ENCODE peak calls at places on chromosomes 5 and 9, in ten cellular contexts. One of them, this sample, is unnamed.

GRCh38 chr9:79053613-79054012 is 518.2 kb upstream of the TLE4 start:
- DNase-seq in foreskin melanocyte: no peak
- DNase-seq in stimulated activated CD4-positive, alpha-beta T cell treated with anti-CD3 and anti-CD28 coated beads, Interleukin-1b, Interleukin-23, amount 100 ng/mL, for 24 hours: no peak
- DNase-seq in left ventricle myocardium inferior: no peak
- DNase-seq in GM12865: peak; percentile 28
- DNase-seq in ELR: peak; percentile 9
- DNase-seq in mammary epithelial cell: peak; percentile 48
- DNase-seq in COLO829: no peak
- DNase-seq in activated naive CD4-positive, alpha-beta T cell: no peak
- DNase-seq in AG04449: no peak
- DNase-seq in this sample: no peak

GRCh38 chr9:131096490-131097258 is at the start of gene AIF1L:
- DNase-seq in foreskin melanocyte: no peak
- DNase-seq in stimulated activated CD4-positive, alpha-beta T cell treated with anti-CD3 and anti-CD28 coated beads, Interleukin-1b, Interleukin-23, amount 100 ng/mL, for 24 hours: no peak
- DNase-seq in left ventricle myocardium inferior: no peak
- DNase-seq in GM12865: no peak
- DNase-seq in ELR: peak; percentile 17
- DNase-seq in mammary epithelial cell: peak; percentile 20
- DNase-seq in COLO829: no peak
- DNase-seq in activated naive CD4-positive, alpha-beta T cell: no peak
- DNase-seq in AG04449: no peak
- DNase-seq in this sample: no peak

GRCh38 chr5:39005566-39006232 is 68.5 kb downstream of the RICTOR start:
- DNase-seq in foreskin melanocyte: no peak
- DNase-seq in stimulated activated CD4-positive, alpha-beta T cell treated with anti-CD3 and anti-CD28 coated beads, Interleukin-1b, Interleukin-23, amount 100 ng/mL, for 24 hours: no peak
- DNase-seq in left ventricle myocardium inferior: no peak
- DNase-seq in GM12865: peak; percentile 6
- DNase-seq in ELR: peak; percentile 32
- DNase-seq in mammary epithelial cell: peak; percentile 5
- DNase-seq in COLO829: no peak
- DNase-seq in activated naive CD4-positive, alpha-beta T cell: no peak
- DNase-seq in AG04449: no peak
- DNase-seq in this sample: no peak

GRCh38 chr5:106127341-106127781 is 1543.4 kb downstream of the EFNA5 start:
- DNase-seq in foreskin melanocyte: no peak
- DNase-seq in stimulated activated CD4-positive, alpha-beta T cell treated with anti-CD3 and anti-CD28 coated beads, Interleukin-1b, Interleukin-23, amount 100 ng/mL, for 24 hours: no peak
- DNase-seq in left ventricle myocardium inferior: no peak
- DNase-seq in GM12865: peak; percentile 77
- DNase-seq in ELR: no peak
- DNase-seq in mammary epithelial cell: peak; percentile 38
- DNase-seq in COLO829: no peak
- DNase-seq in activated naive CD4-positive, alpha-beta T cell: no peak
- DNase-seq in AG04449: no peak
- DNase-seq in this sample: no peak

GRCh38 chr5:42993516-42994284 is 46.4 kb downstream of the ANXA2R start:
- DNase-seq in foreskin melanocyte: peak; percentile 28
- DNase-seq in stimulated activated CD4-positive, alpha-beta T cell treated with anti-CD3 and anti-CD28 coated beads, Interleukin-1b, Interleukin-23, amount 100 ng/mL, for 24 hours: no peak
- DNase-seq in left ventricle myocardium inferior: no peak
- DNase-seq in GM12865: peak; percentile 72
- DNase-seq in ELR: peak; percentile 80
- DNase-seq in mammary epithelial cell: no peak
- DNase-seq in COLO829: no peak
- DNase-seq in activated naive CD4-positive, alpha-beta T cell: no peak
- DNase-seq in AG04449: no peak
- DNase-seq in this sample: no peak

GRCh38 chr5:180133060-180133459 is 61.5 kb upstream of the RNF130 start:
- DNase-seq in foreskin melanocyte: no peak
- DNase-seq in stimulated activated CD4-positive, alpha-beta T cell treated with anti-CD3 and anti-CD28 coated beads, Interleukin-1b, Interleukin-23, amount 100 ng/mL, for 24 hours: no peak
- DNase-seq in left ventricle myocardium inferior: no peak
- DNase-seq in GM12865: no peak
- DNase-seq in ELR: no peak
- DNase-seq in mammary epithelial cell: no peak
- DNase-seq in COLO829: no peak
- DNase-seq in activated naive CD4-positive, alpha-beta T cell: no peak
- DNase-seq in AG04449: no peak
- DNase-seq in this sample: no peak

GRCh38 chr9:124311283-124311682 is 53.5 kb downstream of the NEK6 start:
- DNase-seq in foreskin melanocyte: no peak
- DNase-seq in stimulated activated CD4-positive, alpha-beta T cell treated with anti-CD3 and anti-CD28 coated beads, Interleukin-1b, Interleukin-23, amount 100 ng/mL, for 24 hours: no peak
- DNase-seq in left ventricle myocardium inferior: no peak
- DNase-seq in GM12865: no peak
- DNase-seq in ELR: no peak
- DNase-seq in mammary epithelial cell: no peak
- DNase-seq in COLO829: no peak
- DNase-seq in activated naive CD4-positive, alpha-beta T cell: no peak
- DNase-seq in AG04449: no peak
- DNase-seq in this sample: no peak

GRCh38 chr5:32332971-32333370 is 20.2 kb upstream of the MTMR12 start:
- DNase-seq in foreskin melanocyte: no peak
- DNase-seq in stimulated activated CD4-positive, alpha-beta T cell treated with anti-CD3 and anti-CD28 coated beads, Interleukin-1b, Interleukin-23, amount 100 ng/mL, for 24 hours: no peak
- DNase-seq in left ventricle myocardium inferior: no peak
- DNase-seq in GM12865: no peak
- DNase-seq in ELR: peak; percentile 66
- DNase-seq in mammary epithelial cell: peak; percentile 20
- DNase-seq in COLO829: no peak
- DNase-seq in activated naive CD4-positive, alpha-beta T cell: no peak
- DNase-seq in AG04449: no peak
- DNase-seq in this sample: no peak

GRCh38 chr9:99187311-99187710 is 34.4 kb downstream of the ALG2 start:
- DNase-seq in foreskin melanocyte: no peak
- DNase-seq in stimulated activated CD4-positive, alpha-beta T cell treated with anti-CD3 and anti-CD28 coated beads, Interleukin-1b, Interleukin-23, amount 100 ng/mL, for 24 hours: no peak
- DNase-seq in left ventricle myocardium inferior: no peak
- DNase-seq in GM12865: peak; percentile 45
- DNase-seq in ELR: no peak
- DNase-seq in mammary epithelial cell: no peak
- DNase-seq in COLO829: no peak
- DNase-seq in activated naive CD4-positive, alpha-beta T cell: no peak
- DNase-seq in AG04449: no peak
- DNase-seq in this sample: no peak

GRCh38 chr5:132467292-132467984 is 23.1 kb downstream of the IRF1 start:
- DNase-seq in foreskin melanocyte: no peak
- DNase-seq in stimulated activated CD4-positive, alpha-beta T cell treated with anti-CD3 and anti-CD28 coated beads, Interleukin-1b, Interleukin-23, amount 100 ng/mL, for 24 hours: no peak
- DNase-seq in left ventricle myocardium inferior: peak; percentile 10
- DNase-seq in GM12865: peak; percentile 90
- DNase-seq in ELR: peak; percentile 61
- DNase-seq in mammary epithelial cell: no peak
- DNase-seq in COLO829: no peak
- DNase-seq in activated naive CD4-positive, alpha-beta T cell: no peak
- DNase-seq in AG04449: no peak
- DNase-seq in this sample: peak; percentile 52

GRCh38 chr5:136235316-136235715 is 42.4 kb upstream of the SMIM32 start:
- DNase-seq in foreskin melanocyte: no peak
- DNase-seq in stimulated activated CD4-positive, alpha-beta T cell treated with anti-CD3 and anti-CD28 coated beads, Interleukin-1b, Interleukin-23, amount 100 ng/mL, for 24 hours: no peak
- DNase-seq in left ventricle myocardium inferior: no peak
- DNase-seq in GM12865: no peak
- DNase-seq in ELR: peak; percentile 20
- DNase-seq in mammary epithelial cell: peak; percentile 9
- DNase-seq in COLO829: no peak
- DNase-seq in activated naive CD4-positive, alpha-beta T cell: no peak
- DNase-seq in AG04449: no peak
- DNase-seq in this sample: no peak

GRCh38 chr9:134329886-134330285 is 3.6 kb downstream of the RXRA start:
- DNase-seq in foreskin melanocyte: no peak
- DNase-seq in stimulated activated CD4-positive, alpha-beta T cell treated with anti-CD3 and anti-CD28 coated beads, Interleukin-1b, Interleukin-23, amount 100 ng/mL, for 24 hours: no peak
- DNase-seq in left ventricle myocardium inferior: peak; percentile 28
- DNase-seq in GM12865: no peak
- DNase-seq in ELR: no peak
- DNase-seq in mammary epithelial cell: peak; percentile 60
- DNase-seq in COLO829: no peak
- DNase-seq in activated naive CD4-positive, alpha-beta T cell: no peak
- DNase-seq in AG04449: no peak
- DNase-seq in this sample: no peak

GRCh38 chr9:16960084-16960483 is 89.6 kb upstream of the BNC2 start:
- DNase-seq in foreskin melanocyte: no peak
- DNase-seq in stimulated activated CD4-positive, alpha-beta T cell treated with anti-CD3 and anti-CD28 coated beads, Interleukin-1b, Interleukin-23, amount 100 ng/mL, for 24 hours: no peak
- DNase-seq in left ventricle myocardium inferior: no peak
- DNase-seq in GM12865: no peak
- DNase-seq in ELR: peak; percentile 73
- DNase-seq in mammary epithelial cell: peak; percentile 29
- DNase-seq in COLO829: no peak
- DNase-seq in activated naive CD4-positive, alpha-beta T cell: no peak
- DNase-seq in AG04449: no peak
- DNase-seq in this sample: no peak

GRCh38 chr9:78121488-78121887 is 89.9 kb upstream of the GNAQ start:
- DNase-seq in foreskin melanocyte: peak; percentile 48
- DNase-seq in stimulated activated CD4-positive, alpha-beta T cell treated with anti-CD3 and anti-CD28 coated beads, Interleukin-1b, Interleukin-23, amount 100 ng/mL, for 24 hours: peak; percentile 34
- DNase-seq in left ventricle myocardium inferior: peak; percentile 45
- DNase-seq in GM12865: peak; percentile 43
- DNase-seq in ELR: peak; percentile 72
- DNase-seq in mammary epithelial cell: peak; percentile 54
- DNase-seq in COLO829: peak; percentile 65
- DNase-seq in activated naive CD4-positive, alpha-beta T cell: peak; percentile 9
- DNase-seq in AG04449: no peak
- DNase-seq in this sample: no peak

GRCh38 chr9:107044872-107045271 is 181.9 kb downstream of the ZNF462 start:
- DNase-seq in foreskin melanocyte: no peak
- DNase-seq in stimulated activated CD4-positive, alpha-beta T cell treated with anti-CD3 and anti-CD28 coated beads, Interleukin-1b, Interleukin-23, amount 100 ng/mL, for 24 hours: no peak
- DNase-seq in left ventricle myocardium inferior: no peak
- DNase-seq in GM12865: no peak
- DNase-seq in ELR: no peak
- DNase-seq in mammary epithelial cell: no peak
- DNase-seq in COLO829: no peak
- DNase-seq in activated naive CD4-positive, alpha-beta T cell: no peak
- DNase-seq in AG04449: no peak
- DNase-seq in this sample: no peak

GRCh38 chr9:138071731-138072130 is 194.1 kb downstream of the CACNA1B start:
- DNase-seq in foreskin melanocyte: no peak
- DNase-seq in stimulated activated CD4-positive, alpha-beta T cell treated with anti-CD3 and anti-CD28 coated beads, Interleukin-1b, Interleukin-23, amount 100 ng/mL, for 24 hours: no peak
- DNase-seq in left ventricle myocardium inferior: no peak
- DNase-seq in GM12865: no peak
- DNase-seq in ELR: no peak
- DNase-seq in mammary epithelial cell: no peak
- DNase-seq in COLO829: no peak
- DNase-seq in activated naive CD4-positive, alpha-beta T cell: no peak
- DNase-seq in AG04449: no peak
- DNase-seq in this sample: no peak

GRCh38 chr9:113623851-113624485 is 160.4 kb downstream of the RGS3 start:
- DNase-seq in foreskin melanocyte: no peak
- DNase-seq in stimulated activated CD4-positive, alpha-beta T cell treated with anti-CD3 and anti-CD28 coated beads, Interleukin-1b, Interleukin-23, amount 100 ng/mL, for 24 hours: no peak
- DNase-seq in left ventricle myocardium inferior: no peak
- DNase-seq in GM12865: no peak
- DNase-seq in ELR: no peak
- DNase-seq in mammary epithelial cell: no peak
- DNase-seq in COLO829: no peak
- DNase-seq in activated naive CD4-positive, alpha-beta T cell: no peak
- DNase-seq in AG04449: no peak
- DNase-seq in this sample: no peak

GRCh38 chr9:115063058-115063850 is 54.7 kb downstream of the TNC start:
- DNase-seq in foreskin melanocyte: peak; percentile 45
- DNase-seq in stimulated activated CD4-positive, alpha-beta T cell treated with anti-CD3 and anti-CD28 coated beads, Interleukin-1b, Interleukin-23, amount 100 ng/mL, for 24 hours: no peak
- DNase-seq in left ventricle myocardium inferior: no peak
- DNase-seq in GM12865: no peak
- DNase-seq in ELR: peak; percentile 33
- DNase-seq in mammary epithelial cell: peak; percentile 74
- DNase-seq in COLO829: no peak
- DNase-seq in activated naive CD4-positive, alpha-beta T cell: no peak
- DNase-seq in AG04449: peak; percentile 47
- DNase-seq in this sample: no peak

GRCh38 chr9:87513171-87513570 is 15.5 kb downstream of the DAPK1 start:
- DNase-seq in foreskin melanocyte: no peak
- DNase-seq in stimulated activated CD4-positive, alpha-beta T cell treated with anti-CD3 and anti-CD28 coated beads, Interleukin-1b, Interleukin-23, amount 100 ng/mL, for 24 hours: no peak
- DNase-seq in left ventricle myocardium inferior: no peak
- DNase-seq in GM12865: no peak
- DNase-seq in ELR: no peak
- DNase-seq in mammary epithelial cell: no peak
- DNase-seq in COLO829: no peak
- DNase-seq in activated naive CD4-positive, alpha-beta T cell: no peak
- DNase-seq in AG04449: no peak
- DNase-seq in this sample: no peak

GRCh38 chr5:97297063-97297715 is 114.1 kb upstream of the RIOK2 start:
- DNase-seq in foreskin melanocyte: peak; percentile 3
- DNase-seq in stimulated activated CD4-positive, alpha-beta T cell treated with anti-CD3 and anti-CD28 coated beads, Interleukin-1b, Interleukin-23, amount 100 ng/mL, for 24 hours: no peak
- DNase-seq in left ventricle myocardium inferior: no peak
- DNase-seq in GM12865: peak; percentile 65
- DNase-seq in ELR: peak; percentile 79
- DNase-seq in mammary epithelial cell: peak; percentile 6
- DNase-seq in COLO829: no peak
- DNase-seq in activated naive CD4-positive, alpha-beta T cell: no peak
- DNase-seq in AG04449: no peak
- DNase-seq in this sample: peak; percentile 39

GRCh38 chr9:90012825-90013425 is 408.1 kb downstream of the GADD45G start:
- DNase-seq in foreskin melanocyte: no peak
- DNase-seq in stimulated activated CD4-positive, alpha-beta T cell treated with anti-CD3 and anti-CD28 coated beads, Interleukin-1b, Interleukin-23, amount 100 ng/mL, for 24 hours: no peak
- DNase-seq in left ventricle myocardium inferior: no peak
- DNase-seq in GM12865: no peak
- DNase-seq in ELR: no peak
- DNase-seq in mammary epithelial cell: no peak
- DNase-seq in COLO829: no peak
- DNase-seq in activated naive CD4-positive, alpha-beta T cell: no peak
- DNase-seq in AG04449: no peak
- DNase-seq in this sample: no peak

GRCh38 chr9:127361561-127361960 is 35.4 kb upstream of the SLC2A8 start:
- DNase-seq in foreskin melanocyte: no peak
- DNase-seq in stimulated activated CD4-positive, alpha-beta T cell treated with anti-CD3 and anti-CD28 coated beads, Interleukin-1b, Interleukin-23, amount 100 ng/mL, for 24 hours: no peak
- DNase-seq in left ventricle myocardium inferior: no peak
- DNase-seq in GM12865: peak; percentile 42
- DNase-seq in ELR: peak; percentile 2
- DNase-seq in mammary epithelial cell: peak; percentile 78
- DNase-seq in COLO829: no peak
- DNase-seq in activated naive CD4-positive, alpha-beta T cell: no peak
- DNase-seq in AG04449: no peak
- DNase-seq in this sample: no peak

GRCh38 chr9:563200-563599 is 278.3 kb upstream of the DMRT1 start:
- DNase-seq in foreskin melanocyte: peak; percentile 82
- DNase-seq in stimulated activated CD4-positive, alpha-beta T cell treated with anti-CD3 and anti-CD28 coated beads, Interleukin-1b, Interleukin-23, amount 100 ng/mL, for 24 hours: no peak
- DNase-seq in left ventricle myocardium inferior: no peak
- DNase-seq in GM12865: no peak
- DNase-seq in ELR: no peak
- DNase-seq in mammary epithelial cell: no peak
- DNase-seq in COLO829: no peak
- DNase-seq in activated naive CD4-positive, alpha-beta T cell: no peak
- DNase-seq in AG04449: no peak
- DNase-seq in this sample: no peak

GRCh38 chr9:104882574-104882973 is 45.4 kb downstream of the ABCA1 start:
- DNase-seq in foreskin melanocyte: no peak
- DNase-seq in stimulated activated CD4-positive, alpha-beta T cell treated with anti-CD3 and anti-CD28 coated beads, Interleukin-1b, Interleukin-23, amount 100 ng/mL, for 24 hours: no peak
- DNase-seq in left ventricle myocardium inferior: no peak
- DNase-seq in GM12865: no peak
- DNase-seq in ELR: no peak
- DNase-seq in mammary epithelial cell: no peak
- DNase-seq in COLO829: no peak
- DNase-seq in activated naive CD4-positive, alpha-beta T cell: no peak
- DNase-seq in AG04449: no peak
- DNase-seq in this sample: no peak

GRCh38 chr5:149667084-149667826 is 62.9 kb upstream of the PPARGC1B start:
- DNase-seq in foreskin melanocyte: peak; percentile 56
- DNase-seq in stimulated activated CD4-positive, alpha-beta T cell treated with anti-CD3 and anti-CD28 coated beads, Interleukin-1b, Interleukin-23, amount 100 ng/mL, for 24 hours: no peak
- DNase-seq in left ventricle myocardium inferior: no peak
- DNase-seq in GM12865: peak; percentile 65
- DNase-seq in ELR: peak; percentile 58
- DNase-seq in mammary epithelial cell: peak; percentile 19
- DNase-seq in COLO829: no peak
- DNase-seq in activated naive CD4-positive, alpha-beta T cell: no peak
- DNase-seq in AG04449: no peak
- DNase-seq in this sample: peak; percentile 60

GRCh38 chr9:100294341-100294740 is 58.4 kb downstream of the TEX10 start:
- DNase-seq in foreskin melanocyte: no peak
- DNase-seq in stimulated activated CD4-positive, alpha-beta T cell treated with anti-CD3 and anti-CD28 coated beads, Interleukin-1b, Interleukin-23, amount 100 ng/mL, for 24 hours: no peak
- DNase-seq in left ventricle myocardium inferior: no peak
- DNase-seq in GM12865: no peak
- DNase-seq in ELR: no peak
- DNase-seq in mammary epithelial cell: no peak
- DNase-seq in COLO829: no peak
- DNase-seq in activated naive CD4-positive, alpha-beta T cell: no peak
- DNase-seq in AG04449: no peak
- DNase-seq in this sample: no peak

GRCh38 chr5:145859897-145860296 is 12.9 kb downstream of the GRXCR2 start:
- DNase-seq in foreskin melanocyte: no peak
- DNase-seq in stimulated activated CD4-positive, alpha-beta T cell treated with anti-CD3 and anti-CD28 coated beads, Interleukin-1b, Interleukin-23, amount 100 ng/mL, for 24 hours: no peak
- DNase-seq in left ventricle myocardium inferior: no peak
- DNase-seq in GM12865: no peak
- DNase-seq in ELR: peak; percentile 26
- DNase-seq in mammary epithelial cell: no peak
- DNase-seq in COLO829: no peak
- DNase-seq in activated naive CD4-positive, alpha-beta T cell: no peak
- DNase-seq in AG04449: no peak
- DNase-seq in this sample: no peak

This sample was measured in GM10248.